ENCODE peak calls at places on chromosomes 6 and 20, in five cellular contexts. V is GM12878, X is stomach, H is sigmoid colon, G is AG04450. R is an unnamed sample.

GRCh38 chr20:1122388-1123315 is 4.2 kb downstream of the PSMF1 start:
- DNase-seq in V (no peak), X (peak), H (no peak), G (no peak), R (no peak)

GRCh38 chr6:82363368-82364086 is at the start of gene TPBG:
- DNase-seq in V (no peak), X (peak), H (peak), G (peak), R (no peak)

GRCh38 chr20:37407573-37408002 is 61.6 kb downstream of the SRC start:
- DNase-seq in V (no peak), X (no peak), H (peak), G (no peak), R (no peak)

GRCh38 chr6:161436106-161436876 is 162.4 kb upstream of the AGPAT4 start:
- DNase-seq in V (no peak), X (no peak), H (no peak), G (no peak), R (no peak)

GRCh38 chr6:45548657-45549515 is 171.2 kb upstream of the SUPT3H start:
- DNase-seq in V (peak), X (no peak), H (no peak), G (no peak), R (no peak)

GRCh38 chr6:157240059-157240959 is 83.0 kb downstream of the TMEM242 start:
- DNase-seq in V (no peak), X (no peak), H (peak), G (no peak), R (no peak)

GRCh38 chr20:64188682-64189529 is 24.7 kb downstream of the MYT1 start:
- DNase-seq in V (no peak), X (no peak), H (no peak), G (no peak), R (peak)

GRCh38 chr20:17685168-17685567 is 3.1 kb upstream of the RRBP1 start:
- DNase-seq in V (no peak), X (no peak), H (no peak), G (no peak), R (no peak)

GRCh38 chr20:3681931-3682820 is at the start of gene ADAM33:
- DNase-seq in V (no peak), X (peak), H (peak), G (no peak), R (no peak)

GRCh38 chr6:145290122-145290521 is 445.2 kb downstream of the EPM2A start:
- DNase-seq in V (no peak), X (no peak), H (no peak), G (no peak), R (no peak)

GRCh38 chr6:145295746-145296145 is 439.6 kb downstream of the EPM2A start:
- DNase-seq in V (no peak), X (no peak), H (no peak), G (no peak), R (no peak)

GRCh38 chr6:145289573-145289972 is 445.7 kb downstream of the EPM2A start:
- DNase-seq in V (no peak), X (no peak), H (no peak), G (no peak), R (no peak)

DNA sequence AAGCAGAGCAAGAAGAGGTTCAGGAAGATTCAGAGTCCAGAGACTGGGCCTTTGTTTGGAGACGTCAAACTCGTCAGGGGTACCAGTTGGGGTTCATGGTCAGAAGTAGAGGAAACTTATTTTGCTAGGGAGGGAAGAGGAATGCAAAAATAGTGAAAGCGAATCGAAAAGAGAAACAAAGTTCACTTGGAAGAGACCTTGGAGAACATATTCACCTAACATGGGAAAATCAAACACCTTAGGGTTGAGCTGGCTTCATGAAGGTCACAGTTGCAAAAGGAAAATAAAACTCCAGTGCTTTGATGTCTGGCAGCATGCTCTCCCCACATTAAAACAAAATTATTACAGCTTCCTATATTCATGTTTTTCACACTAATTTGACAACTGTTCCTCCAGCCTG is 440.4 kb downstream of the EPM2A start:
- DNase-seq in V (no peak), X (no peak), H (no peak), G (no peak), R (no peak)
- TF ChIP-seq CTCF in V (no peak), X (no peak), H (no peak), G (no peak), R (no peak)

GRCh38 chr20:44354979-44355502 is 458 bp upstream of the HNF4A start:
- DNase-seq in V (no peak), X (peak), H (no peak), G (no peak), R (no peak)
- H3K4me3 ChIP-seq in V (no peak), X (peak), H (no peak), G (no peak), R (no peak)

DNA sequence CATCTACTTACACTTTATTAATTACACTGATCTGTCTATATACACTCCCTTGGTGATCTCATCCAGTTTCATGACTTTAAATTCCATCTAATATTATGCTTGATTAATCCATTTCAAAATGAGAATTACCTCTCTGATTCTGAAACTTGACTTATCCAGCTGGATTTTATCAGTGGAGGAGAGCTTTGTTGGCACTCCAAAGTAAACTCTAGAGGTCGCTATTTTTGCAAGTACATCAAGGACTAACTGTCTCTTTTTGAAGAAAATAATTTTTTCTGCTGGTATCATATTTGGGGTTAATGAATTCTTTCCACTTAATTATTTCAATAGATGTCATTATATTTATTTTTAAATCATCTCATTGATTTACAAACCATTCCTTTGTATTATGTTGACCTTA is 630.3 kb upstream of the MAN1A1 start:
- DNase-seq in V (no peak), X (no peak), H (no peak), G (no peak), R (no peak)
- TF ChIP-seq CTCF in V (peak), X (peak), H (no peak), G (no peak), R (peak)

GRCh38 chr6:31813463-31813849 is 1.6 kb downstream of the HSPA1L start:
- DNase-seq in V (no peak), X (no peak), H (no peak), G (no peak), R (no peak)

GRCh38 chr6:31815025-31815838 is at the start of the genes HSPA1A and HSPA1L:
- DNase-seq in V (no peak), X (peak), H (peak), G (peak), R (no peak)

GRCh38 chr6:31811645-31812044 is 3.4 kb downstream of the HSPA1L start:
- DNase-seq in V (no peak), X (no peak), H (no peak), G (no peak), R (no peak)

GRCh38 chr6:31820051-31820389 is 4.7 kb downstream of the HSPA1A start:
- DNase-seq in V (no peak), X (no peak), H (no peak), G (no peak), R (no peak)

DNA sequence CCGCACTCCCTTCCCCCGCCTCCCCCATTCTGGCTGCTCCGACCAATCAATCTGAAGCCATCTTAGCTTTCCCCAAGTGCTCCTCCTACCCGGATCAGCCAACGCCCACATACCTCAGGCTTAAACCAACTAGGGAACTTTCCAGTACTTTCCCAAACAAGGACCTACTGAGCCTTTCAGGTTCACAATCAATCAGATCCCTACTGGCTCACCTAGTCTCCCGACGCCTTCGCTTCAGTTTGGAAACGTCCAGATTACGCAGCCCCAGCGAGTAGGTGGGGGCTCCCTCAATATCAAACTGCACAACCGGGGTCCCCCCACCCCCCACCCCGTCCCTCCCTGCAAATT is 432 bp downstream of the HSPA1L start:
- DNase-seq in V (peak), X (peak), H (peak), G (peak), R (peak)
- H3K4me3 ChIP-seq in V (peak), X (peak), H (peak), G (peak), R (peak)

DNA sequence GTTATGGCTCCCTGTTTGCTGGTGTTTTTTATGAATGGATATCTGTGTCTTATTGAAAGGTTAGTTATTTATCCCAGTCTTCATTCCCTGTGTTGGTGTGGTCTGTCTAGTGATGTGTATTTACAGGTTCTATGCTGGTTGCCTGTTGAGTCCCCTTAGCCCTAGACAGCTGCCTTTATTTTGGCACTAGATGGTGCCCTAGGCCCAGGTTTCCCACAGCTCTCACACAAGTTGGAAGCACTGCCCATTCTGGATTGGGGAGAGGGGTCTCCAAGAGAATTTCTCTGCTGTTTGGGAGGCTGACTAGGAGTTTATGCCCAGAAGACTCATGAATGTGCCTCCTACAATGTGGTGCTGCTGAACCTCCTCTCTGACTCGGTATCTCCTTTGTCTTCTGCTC is 12.4 kb downstream of the GRM1 start:
- DNase-seq in V (no peak), X (no peak), H (no peak), G (no peak), R (no peak)
- TF ChIP-seq CTCF in V (peak), X (no peak), H (no peak), G (peak), R (peak)

DNA sequence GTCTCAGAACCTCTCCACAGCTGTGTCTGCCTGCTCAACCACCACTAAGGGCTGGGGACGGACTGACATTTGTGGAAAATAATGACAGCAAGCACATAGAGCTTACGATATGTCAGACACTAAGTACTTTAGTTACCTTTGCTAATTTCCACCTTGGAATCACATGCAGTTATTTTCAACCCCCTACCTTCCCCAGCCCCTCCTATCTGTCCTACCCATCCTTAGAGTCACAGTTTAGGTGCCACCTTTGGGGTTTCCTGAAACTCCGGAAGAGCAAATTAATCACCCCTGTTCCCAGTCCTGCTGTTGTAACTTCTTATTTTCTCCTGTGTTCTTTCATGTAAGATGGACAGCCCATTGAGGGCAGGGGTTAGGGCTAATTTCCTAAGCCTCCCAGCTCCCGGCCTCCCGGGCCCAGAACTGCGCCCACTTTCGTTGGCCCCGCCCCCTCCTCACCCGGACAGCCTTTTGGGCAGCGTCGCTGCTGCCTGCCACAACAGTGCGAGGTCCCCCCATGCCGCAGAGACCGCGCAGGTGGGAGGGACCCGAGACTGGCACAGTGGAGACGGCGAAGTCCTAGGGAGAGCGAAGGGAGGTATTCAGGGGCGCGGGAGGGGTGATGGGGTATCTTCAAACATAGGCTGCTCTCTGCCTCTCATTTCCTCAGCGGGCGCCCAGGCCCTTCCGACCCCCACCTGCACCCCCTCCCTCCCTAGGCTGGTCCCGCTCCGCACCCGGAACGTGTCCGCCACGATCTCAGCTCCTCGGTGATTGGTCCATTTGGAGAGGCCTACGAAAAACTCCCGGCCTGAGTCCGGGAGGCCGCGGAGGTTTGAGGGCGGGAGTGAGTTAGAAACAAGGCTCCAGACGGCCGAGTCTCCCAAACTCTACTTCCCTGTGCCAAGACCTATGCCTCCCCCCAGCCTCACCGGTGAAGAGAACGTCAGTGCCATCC is 1.1 kb downstream of the DDAH2 start:
- DNase-seq in V (peak), X (no peak), H (peak), G (no peak), R (no peak)
- H3K4me3 ChIP-seq in V (no peak), X (peak), H (peak), G (peak), R (peak)

GRCh38 chr20:50509923-50510705 is at the start of gene PTPN1:
- DNase-seq in V (peak), X (peak), H (peak), G (peak), R (peak)
- TF ChIP-seq CTCF in V (no peak), X (peak), H (no peak), G (peak), R (no peak)

GRCh38 chr6:71481801-71482200 is 193.2 kb downstream of the OGFRL1 start:
- DNase-seq in V (no peak), X (no peak), H (no peak), G (no peak), R (no peak)
- H3K4me3 ChIP-seq in V (no peak), X (no peak), H (no peak), G (no peak), R (no peak)

GRCh38 chr20:38471987-38472512 is 593 bp upstream of the RALGAPB start:
- DNase-seq in V (no peak), X (no peak), H (no peak), G (no peak), R (no peak)
- TF ChIP-seq CTCF in V (no peak), X (no peak), H (no peak), G (no peak), R (no peak)

GRCh38 chr6:37059344-37060194 is 54.1 kb downstream of the FGD2 start:
- DNase-seq in V (no peak), X (peak), H (peak), G (peak), R (peak)
- H3K4me3 ChIP-seq in V (no peak), X (no peak), H (no peak), G (peak), R (peak)